ENCODE peak calls at places on chromosomes 3 and 15, in four cellular contexts. One of them, this sample, is unnamed.

GRCh38 chr3:76724706-76725105 is 315.2 kb upstream of the ROBO2 start:
- DNase-seq in Caco-2: no peak
- DNase-seq in bronchial epithelial cell: no peak
- DNase-seq in lower leg skin: no peak
- DNase-seq in this sample: no peak

GRCh38 chr15:58510715-58511465 is 79.1 kb downstream of the LIPC start:
- DNase-seq in Caco-2: no peak
- DNase-seq in bronchial epithelial cell: peak; percentile 64
- DNase-seq in lower leg skin: peak; percentile 52
- DNase-seq in this sample: no peak

GRCh38 chr15:44798815-44799214 is 62.5 kb downstream of the TRIM69 start:
- DNase-seq in Caco-2: no peak
- DNase-seq in bronchial epithelial cell: no peak
- DNase-seq in lower leg skin: no peak
- DNase-seq in this sample: no peak

GRCh38 chr15:65641723-65642475 is 20.2 kb downstream of the SLC24A1 start:
- DNase-seq in Caco-2: no peak
- DNase-seq in bronchial epithelial cell: no peak
- DNase-seq in lower leg skin: no peak
- DNase-seq in this sample: no peak

GRCh38 chr3:140863481-140864084 is 78.1 kb upstream of the SLC25A36 start:
- DNase-seq in Caco-2: peak; percentile 46
- DNase-seq in bronchial epithelial cell: peak; percentile 51
- DNase-seq in lower leg skin: no peak
- DNase-seq in this sample: no peak

GRCh38 chr3:56921573-56922571 is 120.1 kb upstream of the ARHGEF3 start:
- DNase-seq in Caco-2: no peak
- DNase-seq in bronchial epithelial cell: no peak
- DNase-seq in lower leg skin: no peak
- DNase-seq in this sample: no peak

GRCh38 chr3:121362035-121362734 is 183.6 kb downstream of the POLQ start:
- DNase-seq in Caco-2: no peak
- DNase-seq in bronchial epithelial cell: no peak
- DNase-seq in lower leg skin: no peak
- DNase-seq in this sample: no peak

GRCh38 chr15:26773485-26773877 is 615 bp upstream of the GABRB3 start:
- DNase-seq in Caco-2: no peak
- DNase-seq in bronchial epithelial cell: no peak
- DNase-seq in lower leg skin: no peak
- DNase-seq in this sample: no peak

GRCh38 chr3:127718916-127719290 is 46.2 kb downstream of the ABTB1 start:
- DNase-seq in Caco-2: no peak
- DNase-seq in bronchial epithelial cell: no peak
- DNase-seq in lower leg skin: no peak
- DNase-seq in this sample: no peak

GRCh38 chr3:106688463-106688862 is 688.8 kb upstream of the CCDC54 start:
- DNase-seq in Caco-2: no peak
- DNase-seq in bronchial epithelial cell: peak; percentile 97
- DNase-seq in lower leg skin: peak; percentile 80
- DNase-seq in this sample: no peak

GRCh38 chr3:179806177-179806576 is 153.3 kb downstream of the USP13 start:
- DNase-seq in Caco-2: no peak
- DNase-seq in bronchial epithelial cell: no peak
- DNase-seq in lower leg skin: no peak
- DNase-seq in this sample: no peak

GRCh38 chr3:117035785-117036184 is 326.2 kb downstream of the TUSC7 start:
- DNase-seq in Caco-2: peak; percentile 41
- DNase-seq in bronchial epithelial cell: no peak
- DNase-seq in lower leg skin: no peak
- DNase-seq in this sample: no peak

GRCh38 chr3:3429841-3430240 is 250.3 kb upstream of the CRBN start:
- DNase-seq in Caco-2: no peak
- DNase-seq in bronchial epithelial cell: no peak
- DNase-seq in lower leg skin: no peak
- DNase-seq in this sample: no peak

GRCh38 chr15:69958494-69959134 is 139.1 kb downstream of the TLE3 start:
- DNase-seq in Caco-2: no peak
- DNase-seq in bronchial epithelial cell: no peak
- DNase-seq in lower leg skin: peak; percentile 13
- DNase-seq in this sample: no peak

GRCh38 chr3:72234394-72234793 is 449.4 kb upstream of the PROK2 start:
- DNase-seq in Caco-2: no peak
- DNase-seq in bronchial epithelial cell: peak; percentile 10
- DNase-seq in lower leg skin: no peak
- DNase-seq in this sample: no peak

GRCh38 chr15:92807971-92808571 is 92.1 kb upstream of the CHD2 start:
- DNase-seq in Caco-2: no peak
- DNase-seq in bronchial epithelial cell: peak; percentile 53
- DNase-seq in lower leg skin: no peak
- DNase-seq in this sample: no peak

GRCh38 chr3:130894130-130894872 is 417 bp downstream of the ATP2C1 start:
- DNase-seq in Caco-2: peak; percentile 35
- DNase-seq in bronchial epithelial cell: no peak
- DNase-seq in lower leg skin: peak; percentile 89
- DNase-seq in this sample: peak; percentile 73

GRCh38 chr3:12508316-12508715 is 24.0 kb downstream of the TSEN2 start:
- DNase-seq in Caco-2: no peak
- DNase-seq in bronchial epithelial cell: peak; percentile 96
- DNase-seq in lower leg skin: no peak
- DNase-seq in this sample: no peak

GRCh38 chr3:66858656-66859381 is 139.3 kb upstream of the KBTBD8 start:
- DNase-seq in Caco-2: no peak
- DNase-seq in bronchial epithelial cell: no peak
- DNase-seq in lower leg skin: no peak
- DNase-seq in this sample: no peak

GRCh38 chr15:96328101-96328958 is 2.2 kb upstream of the NR2F2 start:
- DNase-seq in Caco-2: no peak
- DNase-seq in bronchial epithelial cell: no peak
- DNase-seq in lower leg skin: no peak
- DNase-seq in this sample: no peak

GRCh38 chr3:10194328-10195071 is 29.8 kb downstream of the IRAK2 start:
- DNase-seq in Caco-2: no peak
- DNase-seq in bronchial epithelial cell: peak; percentile 95
- DNase-seq in lower leg skin: no peak
- DNase-seq in this sample: no peak

GRCh38 chr3:38548154-38548931 is 52.2 kb downstream of the EXOG start:
- DNase-seq in Caco-2: no peak
- DNase-seq in bronchial epithelial cell: no peak
- DNase-seq in lower leg skin: peak; percentile 76
- DNase-seq in this sample: peak; percentile 64

GRCh38 chr3:40432793-40433192 is 24.3 kb upstream of the RPL14 start:
- DNase-seq in Caco-2: no peak
- DNase-seq in bronchial epithelial cell: peak; percentile 42
- DNase-seq in lower leg skin: no peak
- DNase-seq in this sample: no peak

GRCh38 chr3:175672119-175672689 is 813.1 kb downstream of the NAALADL2 start:
- DNase-seq in Caco-2: no peak
- DNase-seq in bronchial epithelial cell: no peak
- DNase-seq in lower leg skin: no peak
- DNase-seq in this sample: no peak

GRCh38 chr3:187833799-187834578 is 88.7 kb upstream of the BCL6 start:
- DNase-seq in Caco-2: no peak
- DNase-seq in bronchial epithelial cell: no peak
- DNase-seq in lower leg skin: no peak
- DNase-seq in this sample: no peak

GRCh38 chr3:178146406-178146831 is 389.8 kb upstream of the KCNMB2 start:
- DNase-seq in Caco-2: no peak
- DNase-seq in bronchial epithelial cell: no peak
- DNase-seq in lower leg skin: no peak
- DNase-seq in this sample: no peak

GRCh38 chr3:72171461-72171860 is 386.5 kb upstream of the PROK2 start:
- DNase-seq in Caco-2: no peak
- DNase-seq in bronchial epithelial cell: no peak
- DNase-seq in lower leg skin: no peak
- DNase-seq in this sample: no peak

GRCh38 chr3:107198522-107199271 is 178.5 kb upstream of the CCDC54 start:
- DNase-seq in Caco-2: no peak
- DNase-seq in bronchial epithelial cell: no peak
- DNase-seq in lower leg skin: no peak
- DNase-seq in this sample: no peak

GRCh38 chr15:67905628-67906027 is 65.8 kb upstream of the RNU6-1 start:
- DNase-seq in Caco-2: no peak
- DNase-seq in bronchial epithelial cell: no peak
- DNase-seq in lower leg skin: no peak
- DNase-seq in this sample: no peak

GRCh38 chr3:119219069-119219468 is 21.6 kb downstream of the B4GALT4 start:
- DNase-seq in Caco-2: no peak
- DNase-seq in bronchial epithelial cell: no peak
- DNase-seq in lower leg skin: no peak
- DNase-seq in this sample: no peak

GRCh38 chr3:160296591-160296990 is 71.4 kb downstream of the C3orf80 start:
- DNase-seq in Caco-2: no peak
- DNase-seq in bronchial epithelial cell: no peak
- DNase-seq in lower leg skin: no peak
- DNase-seq in this sample: no peak

DNA sequence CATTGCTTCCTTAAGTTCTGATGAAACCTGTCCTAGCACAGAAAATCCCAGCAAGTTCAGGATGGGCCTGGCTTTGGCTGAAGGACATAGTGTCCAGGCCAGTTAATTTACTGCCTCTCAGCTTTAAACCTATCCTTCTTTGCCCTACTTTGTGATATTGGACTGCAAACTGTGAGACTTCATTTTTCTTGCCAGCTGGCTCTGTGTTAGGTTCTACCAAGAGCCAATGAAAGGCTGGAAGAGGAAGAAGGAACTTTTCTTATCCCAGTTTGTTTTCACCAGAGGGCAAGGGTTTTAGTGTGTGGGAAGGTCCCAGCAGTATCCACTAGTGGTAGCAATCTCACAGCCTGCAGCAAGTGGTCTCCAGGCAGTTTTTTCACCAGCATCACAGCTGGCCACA is 18.2 kb downstream of the DCUN1D1 start:
- DNase-seq in Caco-2: no peak
- DNase-seq in bronchial epithelial cell: no peak
- DNase-seq in lower leg skin: no peak
- DNase-seq in this sample: no peak
- TF ChIP-seq CTCF in Caco-2: no peak
- TF ChIP-seq CTCF in bronchial epithelial cell: no peak
- TF ChIP-seq CTCF in lower leg skin: no peak
- TF ChIP-seq CTCF in this sample: no peak

DNA sequence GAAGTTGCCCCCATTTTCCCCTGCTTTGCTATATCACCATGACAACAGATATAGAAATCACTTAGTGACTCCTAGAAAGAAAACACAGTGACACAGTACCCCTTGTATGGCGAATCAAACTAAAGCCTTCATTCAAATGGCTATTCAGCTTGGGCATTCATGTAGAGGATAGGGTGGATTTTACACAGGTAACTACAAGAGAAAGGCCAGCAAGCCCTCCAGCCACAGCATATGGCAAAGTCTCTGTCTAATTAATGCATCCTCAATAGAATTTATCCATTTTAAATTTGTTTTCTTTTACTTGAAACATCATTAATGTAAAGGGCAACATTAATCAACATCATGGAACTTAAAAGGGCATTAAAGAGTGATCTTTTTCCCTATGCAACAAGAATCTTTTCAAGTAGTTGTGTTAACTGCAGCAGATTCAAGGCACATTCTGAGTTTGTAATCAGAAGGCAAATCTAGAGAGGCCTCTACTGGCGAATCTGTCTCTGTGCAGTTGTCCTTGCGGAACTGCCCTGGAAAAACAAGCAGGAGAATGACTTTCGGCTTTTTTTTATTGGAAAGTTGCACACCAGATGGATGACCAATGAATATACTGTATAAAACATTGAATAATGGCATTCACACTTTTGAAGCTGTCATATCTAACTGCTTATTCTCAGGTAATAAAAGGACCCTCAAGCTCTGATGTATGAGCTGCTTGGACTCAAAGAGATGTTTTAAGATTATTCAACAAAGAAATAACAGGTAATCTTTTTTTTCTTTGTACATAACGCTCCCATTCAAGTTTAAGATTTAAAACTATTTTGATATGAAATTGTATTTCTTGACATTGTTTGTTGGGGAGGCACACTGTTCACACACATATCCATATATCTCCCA is 621.6 kb upstream of the AGTR1 start:
- DNase-seq in Caco-2: peak; percentile 27
- DNase-seq in bronchial epithelial cell: peak; percentile 37
- DNase-seq in lower leg skin: no peak
- DNase-seq in this sample: no peak
- TF ChIP-seq CTCF in Caco-2: peak; percentile 82
- TF ChIP-seq CTCF in bronchial epithelial cell: peak; percentile 58
- TF ChIP-seq CTCF in lower leg skin: no peak
- TF ChIP-seq CTCF in this sample: peak; percentile 83

GRCh38 chr15:101269479-101270223 is 7.6 kb downstream of the SELENOS start:
- DNase-seq in Caco-2: no peak
- DNase-seq in bronchial epithelial cell: no peak
- DNase-seq in lower leg skin: peak; percentile 78
- DNase-seq in this sample: no peak
- TF ChIP-seq CTCF in Caco-2: peak; percentile 42
- TF ChIP-seq CTCF in bronchial epithelial cell: peak; percentile 63
- TF ChIP-seq CTCF in lower leg skin: no peak
- TF ChIP-seq CTCF in this sample: peak; percentile 48

GRCh38 chr3:71054312-71054711 is 529.2 kb downstream of the FOXP1 start:
- DNase-seq in Caco-2: no peak
- DNase-seq in bronchial epithelial cell: no peak
- DNase-seq in lower leg skin: no peak
- DNase-seq in this sample: no peak
- TF ChIP-seq CTCF in Caco-2: no peak
- TF ChIP-seq CTCF in bronchial epithelial cell: no peak
- TF ChIP-seq CTCF in lower leg skin: no peak
- TF ChIP-seq CTCF in this sample: no peak

GRCh38 chr3:193190387-193190786 is 50.6 kb upstream of the PLAAT1 start:
- DNase-seq in Caco-2: no peak
- DNase-seq in bronchial epithelial cell: peak; percentile 54
- DNase-seq in lower leg skin: no peak
- DNase-seq in this sample: no peak
- TF ChIP-seq CTCF in Caco-2: peak; percentile 45
- TF ChIP-seq CTCF in bronchial epithelial cell: peak; percentile 60
- TF ChIP-seq CTCF in lower leg skin: no peak
- TF ChIP-seq CTCF in this sample: peak; percentile 68

DNA sequence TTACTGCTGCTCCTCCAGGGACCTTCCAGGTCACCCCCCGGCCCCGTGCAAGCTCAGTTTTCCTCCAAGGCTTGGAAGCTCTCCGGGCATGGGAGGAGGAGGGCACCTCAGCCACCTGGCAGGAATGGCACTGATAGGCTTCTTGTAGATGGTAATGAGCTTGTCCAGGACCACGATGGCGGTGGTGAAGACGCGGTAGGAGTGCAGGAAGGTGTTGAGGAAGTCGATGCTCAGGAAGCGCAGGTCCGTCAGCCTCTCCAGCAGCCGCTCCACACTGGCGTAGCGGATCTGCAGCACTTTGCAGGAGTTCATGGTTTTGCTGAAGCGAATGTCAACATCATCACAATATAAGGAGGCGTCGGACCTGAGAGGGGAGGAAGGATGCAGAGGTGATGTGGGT is 61.2 kb upstream of the CTSH start:
- DNase-seq in Caco-2: no peak
- DNase-seq in bronchial epithelial cell: no peak
- DNase-seq in lower leg skin: no peak
- DNase-seq in this sample: no peak
- TF ChIP-seq CTCF in Caco-2: no peak
- TF ChIP-seq CTCF in bronchial epithelial cell: no peak
- TF ChIP-seq CTCF in lower leg skin: no peak
- TF ChIP-seq CTCF in this sample: no peak